ENCODE peak calls at places on chromosomes 1 and 21, in ten cellular contexts. A, O, M, N, U, G, C, X, F and B are unnamed samples.

GRCh38 chr1:232428781-232429530 is 201.0 kb downstream of the SIPA1L2 start:
- DNase-seq in M (no peak), X (no peak), G (no peak), O (no peak), F (no peak), A (no peak), U (no peak), C (no peak), N (no peak), B (no peak)

GRCh38 chr1:28086651-28087050 is 1.8 kb downstream of the EYA3 start:
- DNase-seq in C (no peak), X (no peak), G (no peak), A (no peak), N (no peak), O (no peak), M (no peak), U (no peak), F (no peak), B (no peak)

GRCh38 chr1:22848374-22848773 is 124.3 kb downstream of the LACTBL1 start:
- DNase-seq in N (no peak), A (no peak), X (no peak), O (no peak), M (peak; percentile 21), C (no peak), F (no peak), G (no peak), U (no peak), B (no peak)

GRCh38 chr1:6795661-6796060 is 10.4 kb downstream of the CAMTA1 start:
- DNase-seq in X (no peak), N (no peak), C (no peak), O (no peak), M (no peak), U (no peak), G (no peak), A (no peak), F (no peak), B (no peak)

GRCh38 chr1:180949616-180950000 is 36.9 kb downstream of the KIAA1614 start:
- DNase-seq in N (no peak), F (no peak), A (no peak), U (no peak), X (no peak), C (no peak), M (no peak), G (no peak), O (no peak), B (no peak)

GRCh38 chr21:38306407-38306806 is 49.6 kb downstream of the KCNJ15 start:
- DNase-seq in G (no peak), F (no peak), A (no peak), C (peak; percentile 72), N (no peak), M (no peak), O (no peak), X (no peak), U (no peak), B (no peak)

GRCh38 chr1:83845437-83846071 is 153.4 kb downstream of the TTLL7 start:
- DNase-seq in F (no peak), N (no peak), X (no peak), C (peak; percentile 32), U (no peak), O (no peak), M (no peak), A (no peak), G (no peak), B (no peak)

GRCh38 chr1:156486421-156487344 is 13.9 kb downstream of the MEF2D start:
- DNase-seq in O (no peak), A (no peak), F (no peak), X (no peak), G (no peak), U (no peak), C (no peak), M (no peak), N (no peak), B (peak; percentile 77)

GRCh38 chr1:47950481-47950880 is 46.7 kb downstream of the TRABD2B start:
- DNase-seq in O (no peak), G (no peak), M (no peak), X (no peak), N (no peak), C (no peak), F (no peak), U (no peak), A (no peak), B (no peak)

GRCh38 chr1:47953661-47954060 is 43.5 kb downstream of the TRABD2B start:
- DNase-seq in C (no peak), U (no peak), O (no peak), G (no peak), M (no peak), A (no peak), X (no peak), F (no peak), N (no peak), B (no peak)

GRCh38 chr1:47948126-47948525 is 49.1 kb downstream of the TRABD2B start:
- DNase-seq in X (no peak), M (no peak), G (peak; percentile 46), N (no peak), A (no peak), O (no peak), C (peak; percentile 34), F (no peak), U (no peak), B (no peak)

GRCh38 chr1:47951026-47951425 is 46.2 kb downstream of the TRABD2B start:
- DNase-seq in U (no peak), X (no peak), N (no peak), O (no peak), G (no peak), F (no peak), C (no peak), A (no peak), M (no peak), B (no peak)

GRCh38 chr1:47951545-47952235 is 45.5 kb downstream of the TRABD2B start:
- DNase-seq in U (no peak), C (no peak), A (no peak), X (no peak), G (peak; percentile 21), M (no peak), N (no peak), O (no peak), F (no peak), B (no peak)
- TF ChIP-seq CTCF in U (no peak), C (no peak), A (no peak), X (no peak), G (peak; percentile 43), M (no peak), N (no peak), O (no peak), F (no peak), B (no peak)

DNA sequence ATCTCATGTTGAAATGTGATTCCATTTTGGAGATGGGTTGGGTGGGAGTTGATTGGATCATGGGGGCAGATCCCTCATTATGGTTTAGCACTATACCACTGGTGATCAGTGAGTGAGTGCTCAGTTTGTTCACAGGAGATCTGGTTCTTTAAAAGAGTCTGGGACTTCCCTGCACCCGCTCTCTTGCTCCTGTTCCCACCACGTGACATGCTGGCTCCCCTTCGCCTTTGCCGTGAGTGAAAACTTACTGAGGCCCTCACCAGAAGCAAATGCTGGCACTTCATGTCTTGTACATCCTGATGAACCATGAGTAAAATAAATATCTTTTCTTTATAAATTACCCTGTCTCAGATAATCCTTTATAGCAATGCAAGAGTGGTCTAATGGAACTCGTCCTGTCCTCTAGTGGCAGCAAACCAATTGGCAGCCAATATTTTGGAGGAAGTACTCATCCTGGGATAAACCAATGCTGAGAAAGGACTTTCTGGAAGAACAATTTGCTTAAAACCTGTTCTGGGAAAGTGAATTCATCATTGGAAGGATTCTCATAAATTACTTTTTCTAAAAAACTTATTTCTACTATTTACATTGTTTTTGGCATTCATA is 27.8 kb upstream of the CYP4A11 start:
- DNase-seq in X (no peak), F (no peak), O (no peak), N (no peak), C (no peak), G (no peak), U (no peak), M (no peak), A (no peak), B (no peak)
- TF ChIP-seq CTCF in X (no peak), F (peak; percentile 54), O (no peak), N (no peak), C (peak; percentile 38), G (peak; percentile 35), U (no peak), M (no peak), A (no peak), B (peak; percentile 18)

DNA sequence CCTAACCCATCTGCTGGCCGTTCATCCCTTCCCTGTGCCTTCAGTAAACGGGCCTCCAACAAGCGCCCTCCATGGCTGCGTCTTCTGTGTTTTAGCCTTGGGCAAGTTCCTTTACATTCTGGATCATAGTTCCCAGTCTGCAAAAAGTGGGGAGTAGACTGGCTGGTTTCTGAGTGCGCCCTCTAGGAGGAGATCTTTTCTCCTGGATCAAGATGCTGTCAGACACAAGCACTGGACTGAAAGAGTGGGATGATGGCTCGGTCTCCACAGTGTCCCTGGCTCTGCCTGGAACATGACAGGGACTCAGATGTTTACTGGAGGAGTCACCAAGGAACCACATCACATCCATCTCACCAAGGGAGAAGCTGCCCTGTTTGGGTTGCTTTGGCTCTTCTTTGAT is 88.8 kb downstream of the PRDM2 start:
- DNase-seq in M (no peak), O (no peak), C (no peak), F (no peak), N (no peak), U (no peak), G (no peak), X (no peak), A (no peak), B (no peak)
- TF ChIP-seq CTCF in M (no peak), O (no peak), C (no peak), F (no peak), N (no peak), U (no peak), G (no peak), X (no peak), A (no peak), B (no peak)

GRCh38 chr1:11749203-11749689 is 12.7 kb upstream of the C1orf167 start:
- DNase-seq in O (no peak), M (peak; percentile 42), N (no peak), C (peak; percentile 54), X (no peak), A (peak; percentile 21), F (no peak), G (peak; percentile 85), U (no peak), B (peak; percentile 74)

GRCh38 chr1:11748294-11749202 is 12.6 kb downstream of the AGTRAP start:
- DNase-seq in C (no peak), U (no peak), A (no peak), O (no peak), G (no peak), N (no peak), F (no peak), M (no peak), X (no peak), B (no peak)

GRCh38 chr1:11746795-11747487 is 11.0 kb downstream of the AGTRAP start:
- DNase-seq in F (no peak), C (no peak), M (no peak), O (no peak), G (no peak), U (no peak), X (no peak), A (no peak), N (no peak), B (no peak)

GRCh38 chr1:11744287-11744686 is 8.4 kb downstream of the AGTRAP start:
- DNase-seq in X (no peak), M (no peak), N (no peak), F (no peak), U (no peak), C (no peak), A (no peak), O (no peak), G (no peak), B (no peak)

DNA sequence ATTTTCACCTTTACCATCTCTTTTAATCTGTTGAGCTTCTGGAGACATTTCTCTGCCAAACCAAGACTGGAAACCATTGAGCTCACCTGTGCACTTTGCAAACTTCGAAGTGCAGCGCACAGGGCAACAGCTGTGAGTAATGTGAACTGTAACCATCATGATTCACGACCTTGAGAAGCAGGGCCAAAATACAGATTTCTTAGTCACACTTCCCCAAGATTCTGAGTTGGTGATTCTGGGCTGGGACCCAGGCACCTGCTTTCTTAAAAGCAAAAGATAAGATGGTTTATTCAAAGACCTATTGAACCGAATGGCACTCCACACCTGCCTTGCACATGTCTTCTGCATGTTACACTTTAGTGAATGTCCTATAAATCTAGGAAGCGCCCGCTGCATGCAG is 10.2 kb downstream of the AGTRAP start:
- DNase-seq in G (no peak), A (no peak), X (no peak), C (peak; percentile 60), U (no peak), O (no peak), N (no peak), F (no peak), M (no peak), B (no peak)
- TF ChIP-seq CTCF in G (no peak), A (no peak), X (no peak), C (no peak), U (no peak), O (no peak), N (no peak), F (no peak), M (no peak), B (no peak)